ENCODE peak calls at places on chromosome 11, in five cellular contexts. Z is KBM-7, M is foreskin keratinocyte, X is AG08395, D is T-helper 1 cell. E is an unnamed sample.

GRCh38 chr11:83157755-83158473 is 983 bp downstream of the PCF11 start:
- DNase-seq in X (peak; percentile 35), Z (peak; percentile 91), M (peak; percentile 21), D (peak; percentile 29), E (peak; percentile 65)

GRCh38 chr11:27210509-27210908 is 152.5 kb downstream of the CCDC34 start:
- DNase-seq in M (no peak), Z (no peak), D (no peak), X (no peak), E (no peak)

GRCh38 chr11:128399186-128399585 is 188.2 kb downstream of the ETS1 start:
- DNase-seq in D (no peak), X (peak; percentile 57), M (peak; percentile 64), Z (no peak), E (peak; percentile 62)

GRCh38 chr11:12222099-12222751 is 111.8 kb downstream of the MICAL2 start:
- DNase-seq in D (no peak), X (no peak), Z (no peak), M (no peak), E (peak; percentile 88)

GRCh38 chr11:66914505-66914904 is 43.7 kb downstream of the PC start:
- DNase-seq in X (no peak), D (no peak), M (no peak), Z (no peak), E (no peak)

GRCh38 chr11:114595571-114595970 is at the start of gene NXPE4:
- DNase-seq in D (no peak), Z (no peak), X (no peak), M (no peak), E (no peak)

GRCh38 chr11:76172583-76172982 is 33.7 kb downstream of the WNT11 start:
- DNase-seq in M (no peak), X (no peak), Z (no peak), D (no peak), E (peak; percentile 6)

GRCh38 chr11:78419327-78419726 is 1.7 kb upstream of the GAB2 start:
- DNase-seq in X (peak; percentile 75), M (peak; percentile 75), D (no peak), Z (no peak), E (peak; percentile 98)

GRCh38 chr11:17256512-17256911 is 20.0 kb upstream of the NUCB2 start:
- DNase-seq in Z (no peak), M (peak; percentile 85), X (peak; percentile 69), D (no peak), E (peak; percentile 98)

GRCh38 chr11:130674686-130675085 is 226.2 kb downstream of the ADAMTS15 start:
- DNase-seq in Z (no peak), X (peak; percentile 6), M (no peak), D (no peak), E (peak; percentile 45)

GRCh38 chr11:67379061-67380058 is 6.0 kb upstream of the CLCF1 start:
- DNase-seq in X (peak; percentile 77), M (no peak), Z (no peak), D (no peak), E (peak; percentile 47)

GRCh38 chr11:78331711-78332110 is 85.9 kb downstream of the GAB2 start:
- DNase-seq in M (no peak), D (no peak), X (no peak), Z (no peak), E (no peak)

GRCh38 chr11:17922474-17922788 is 90.4 kb downstream of the SERGEF start:
- DNase-seq in M (no peak), X (no peak), Z (no peak), D (no peak), E (no peak)

GRCh38 chr11:61104963-61105362 is 2.7 kb downstream of the CD5 start:
- DNase-seq in X (no peak), M (no peak), Z (no peak), D (no peak), E (no peak)

GRCh38 chr11:123641495-123641840 is 13.0 kb downstream of the SCN3B start:
- DNase-seq in M (no peak), Z (no peak), D (no peak), X (no peak), E (no peak)

GRCh38 chr11:102144357-102145342 is 34.4 kb downstream of the YAP1 start:
- DNase-seq in Z (no peak), M (no peak), X (peak; percentile 9), D (no peak), E (peak; percentile 46)

GRCh38 chr11:118872403-118872821 is 11.3 kb upstream of the CXCR5 start:
- DNase-seq in X (no peak), M (no peak), D (peak; percentile 49), Z (no peak), E (no peak)

GRCh38 chr11:58524232-58525036 is 16.5 kb upstream of the OR5B21 start:
- DNase-seq in M (peak; percentile 27), Z (peak; percentile 83), X (peak; percentile 84), D (no peak), E (peak; percentile 87)

GRCh38 chr11:35484435-35484834 is 41.0 kb downstream of the PAMR1 start:
- DNase-seq in Z (no peak), D (no peak), X (peak; percentile 45), M (no peak), E (peak; percentile 91)

GRCh38 chr11:78576549-78577097 is 2.0 kb upstream of the NARS2 start:
- DNase-seq in D (no peak), Z (peak; percentile 75), X (no peak), M (no peak), E (no peak)

GRCh38 chr11:129247129-129247528 is 55.0 kb upstream of the ARHGAP32 start:
- DNase-seq in M (no peak), Z (peak; percentile 49), D (no peak), X (no peak), E (peak; percentile 85)

GRCh38 chr11:32312865-32313403 is 122.4 kb downstream of the WT1 start:
- DNase-seq in X (peak; percentile 73), D (no peak), M (peak; percentile 30), Z (peak; percentile 79), E (peak; percentile 76)

GRCh38 chr11:9269492-9270030 is 4.4 kb upstream of the DENND5A start:
- DNase-seq in Z (no peak), D (no peak), X (no peak), M (no peak), E (no peak)

GRCh38 chr11:75371930-75372876 is 20.7 kb upstream of the ARRB1 start:
- DNase-seq in X (no peak), M (no peak), Z (no peak), D (no peak), E (no peak)

GRCh38 chr11:69966583-69966835 is 111.6 kb upstream of the ANO1 start:
- DNase-seq in Z (no peak), D (no peak), X (no peak), M (no peak), E (no peak)

GRCh38 chr11:65223031-65223430 is 38.7 kb upstream of the POLA2 start:
- DNase-seq in D (no peak), M (no peak), Z (peak; percentile 29), X (no peak), E (no peak)

GRCh38 chr11:3837793-3838192 is 3.0 kb downstream of the RHOG start:
- DNase-seq in Z (peak; percentile 95), M (no peak), D (no peak), X (peak; percentile 24), E (no peak)

GRCh38 chr11:79845002-79845709 is 404.3 kb upstream of the TENM4 start:
- DNase-seq in D (no peak), M (no peak), X (no peak), Z (no peak), E (no peak)

GRCh38 chr11:73141031-73141308 is 1.1 kb downstream of the FCHSD2 start:
- DNase-seq in X (peak; percentile 25), M (no peak), D (no peak), Z (no peak), E (no peak)

GRCh38 chr11:24585192-24585591 is 88.3 kb downstream of the LUZP2 start:
- DNase-seq in X (no peak), M (no peak), Z (no peak), D (no peak), E (peak; percentile 32)

GRCh38 chr11:76702378-76703128 is 32.0 kb upstream of the LRRC32 start:
- DNase-seq in X (no peak), Z (no peak), D (no peak), M (no peak), E (no peak)

GRCh38 chr11:9092846-9093778 is 1.7 kb upstream of the SCUBE2 start:
- DNase-seq in D (no peak), X (no peak), M (no peak), Z (peak; percentile 19), E (no peak)

E was measured in fibroblast of lung.